ENCODE peak calls at places on chromosomes 16 and 17, in five cellular contexts. Z is HepG2, C is GM12878, B is K562, Y is H1. U is an unnamed sample.

GRCh38 chr17:46264456-46265198 is 30.3 kb upstream of the LRRC37A start:
- DNase-seq in C (no peak), Z (peak), B (peak), Y (no peak), U (peak)

GRCh38 chr17:63588797-63589196 is 11.9 kb upstream of the TACO1 start:
- DNase-seq in C (no peak), Y (no peak), B (no peak), Z (no peak), U (no peak)

GRCh38 chr17:6498798-6499540 is 54.7 kb downstream of the PIMREG start:
- DNase-seq in B (no peak), Z (no peak), Y (no peak), C (no peak), U (no peak)

GRCh38 chr16:55482056-55482455 is 3.1 kb downstream of the MMP2 start:
- DNase-seq in Z (no peak), B (no peak), C (no peak), Y (no peak), U (no peak)

GRCh38 chr16:54446639-54447038 is 160.1 kb upstream of the IRX3 start:
- DNase-seq in C (no peak), B (no peak), Y (no peak), Z (no peak), U (no peak)

GRCh38 chr16:58176608-58177346 is 21.1 kb downstream of the CSNK2A2 start:
- DNase-seq in B (no peak), Y (no peak), C (no peak), Z (no peak), U (no peak)

GRCh38 chr17:5248821-5249479 is 14.3 kb upstream of the SCIMP start:
- DNase-seq in B (no peak), Z (no peak), Y (no peak), C (no peak), U (peak)

GRCh38 chr16:674968-675883 is at the start of gene RHBDL1:
- DNase-seq in C (no peak), Z (peak), B (peak), Y (peak), U (peak)

GRCh38 chr16:87854053-87854906 is 15.0 kb downstream of the SLC7A5 start:
- DNase-seq in B (peak), C (no peak), Z (peak), Y (peak), U (no peak)

GRCh38 chr17:77428901-77429734 is 288.3 kb downstream of the SEC14L1 start:
- DNase-seq in Z (no peak), B (no peak), Y (no peak), C (no peak), U (no peak)

GRCh38 chr17:8426802-8427201 is 8.9 kb upstream of the NDEL1 start:
- DNase-seq in C (no peak), Y (no peak), Z (no peak), B (no peak), U (peak)

GRCh38 chr16:278863-279366 is 1.5 kb upstream of the ARHGDIG start:
- DNase-seq in Y (no peak), Z (peak), B (no peak), C (peak), U (peak)

GRCh38 chr16:2969545-2970521 is 685 bp downstream of the PAQR4 start:
- DNase-seq in B (peak), C (no peak), Z (peak), Y (peak), U (peak)

GRCh38 chr16:711548-712320 is 3.2 kb upstream of the METRN start:
- DNase-seq in Z (no peak), C (no peak), Y (peak), B (peak), U (peak)

GRCh38 chr16:22213801-22214200 is 7.7 kb downstream of the EEF2K start:
- DNase-seq in Y (no peak), B (no peak), C (no peak), Z (no peak), U (no peak)

GRCh38 chr16:1048442-1049112 is 24.0 kb upstream of the SSTR5 start:
- DNase-seq in C (no peak), B (peak), Z (peak), Y (peak), U (peak)

GRCh38 chr16:49492896-49493620 is 119.5 kb downstream of the C16orf78 start:
- DNase-seq in Y (no peak), C (no peak), B (no peak), Z (no peak), U (peak)

GRCh38 chr17:17824119-17824779 is 12.5 kb downstream of the SREBF1 start:
- DNase-seq in Z (no peak), Y (peak), C (no peak), B (no peak), U (no peak)

GRCh38 chr17:81960130-81960958 is 643 bp downstream of the NOTUM start:
- DNase-seq in B (peak), Y (peak), Z (no peak), C (no peak), U (peak)

GRCh38 chr17:81961554-81962498 is 839 bp upstream of the NOTUM start:
- DNase-seq in B (peak), C (no peak), Y (peak), Z (no peak), U (peak)

GRCh38 chr17:81961087-81961514 is at the start of gene NOTUM:
- DNase-seq in Y (peak), Z (peak), B (peak), C (no peak), U (peak)

GRCh38 chr17:81964081-81964849 is 3.3 kb upstream of the NOTUM start:
- DNase-seq in B (no peak), Y (no peak), C (no peak), Z (peak), U (no peak)

DNA sequence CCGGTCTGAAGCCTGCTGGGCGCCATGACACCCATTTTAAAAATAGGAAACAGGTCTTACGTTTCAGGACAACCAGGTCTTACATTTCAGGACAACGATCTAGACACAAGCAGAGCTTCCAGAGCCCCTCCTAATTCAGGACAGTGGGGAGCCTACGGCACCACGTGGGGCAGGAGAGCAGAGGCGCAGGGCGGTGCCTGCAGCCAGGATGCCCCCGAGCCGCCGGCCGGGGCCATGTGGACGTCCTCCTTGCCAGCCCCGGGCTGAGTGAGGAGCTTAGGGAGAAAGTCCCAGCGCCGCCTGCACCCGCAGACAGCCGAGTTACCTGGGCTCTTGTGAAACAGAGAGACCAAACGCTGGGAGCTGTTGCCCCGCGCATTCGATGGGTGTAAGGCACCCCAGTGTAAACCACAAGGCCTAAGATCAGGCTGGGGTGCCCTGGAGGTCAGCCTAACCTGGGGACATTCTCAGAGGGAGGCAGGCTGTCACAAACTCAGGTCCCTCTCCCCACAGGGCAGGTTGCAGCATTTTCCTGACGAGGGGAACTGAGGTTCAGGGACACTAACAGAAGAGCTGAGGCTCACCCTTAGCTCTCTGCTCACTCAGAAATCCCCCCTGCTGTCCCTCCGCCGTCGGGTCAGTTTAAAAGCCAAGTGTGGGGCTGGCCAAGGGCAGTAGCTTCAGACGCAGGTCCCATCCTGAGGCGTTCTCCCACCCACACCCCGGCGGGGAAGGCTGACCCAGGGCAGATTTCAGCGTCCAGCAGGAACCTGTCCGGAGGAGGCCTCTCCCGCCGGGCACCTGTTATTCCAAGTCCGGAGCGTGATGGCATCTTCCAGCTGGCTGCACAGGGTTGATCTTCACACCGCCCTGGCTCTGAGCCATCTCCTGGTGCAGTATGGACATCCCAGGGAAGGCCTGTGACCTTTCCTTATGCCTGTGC is 1.8 kb upstream of the NOTUM start:
- DNase-seq in Z (peak), C (no peak), B (no peak), Y (no peak), U (peak)
- TF ChIP-seq EZH2 in Z (no peak), C (no peak), B (no peak), Y (peak), U (peak)

GRCh38 chr16:48408688-48409087 is 23.5 kb upstream of the SIAH1 start:
- DNase-seq in C (no peak), Z (no peak), Y (no peak), B (no peak), U (no peak)
- TF ChIP-seq CREB1 in C (no peak), Z (no peak), Y (no peak), B (no peak), U (no peak)

GRCh38 chr17:40323317-40323716 is 14.3 kb downstream of the RARA start:
- DNase-seq in Z (no peak), B (no peak), Y (no peak), C (no peak), U (no peak)
- H3K27ac ChIP-seq in Z (no peak), B (peak), Y (no peak), C (peak), U (no peak)

GRCh38 chr16:8589293-8590160 is 784 bp downstream of the TMEM114 start:
- DNase-seq in Z (no peak), B (no peak), Y (peak), C (no peak), U (peak)
- TF ChIP-seq EZH2 in Z (no peak), B (no peak), Y (peak), C (no peak), U (peak)

GRCh38 chr16:86758932-86759331 is 180.6 kb downstream of the FOXL1 start:
- DNase-seq in Z (no peak), B (no peak), Y (no peak), C (no peak), U (no peak)

GRCh38 chr16:86764551-86764950 is 186.2 kb downstream of the FOXL1 start:
- DNase-seq in Z (no peak), Y (no peak), C (no peak), B (no peak), U (no peak)

GRCh38 chr16:86762035-86762550 is 183.7 kb downstream of the FOXL1 start:
- DNase-seq in Y (no peak), B (no peak), Z (no peak), C (no peak), U (no peak)

GRCh38 chr16:86763819-86764218 is 185.5 kb downstream of the FOXL1 start:
- DNase-seq in Y (no peak), B (no peak), Z (no peak), C (no peak), U (no peak)

DNA sequence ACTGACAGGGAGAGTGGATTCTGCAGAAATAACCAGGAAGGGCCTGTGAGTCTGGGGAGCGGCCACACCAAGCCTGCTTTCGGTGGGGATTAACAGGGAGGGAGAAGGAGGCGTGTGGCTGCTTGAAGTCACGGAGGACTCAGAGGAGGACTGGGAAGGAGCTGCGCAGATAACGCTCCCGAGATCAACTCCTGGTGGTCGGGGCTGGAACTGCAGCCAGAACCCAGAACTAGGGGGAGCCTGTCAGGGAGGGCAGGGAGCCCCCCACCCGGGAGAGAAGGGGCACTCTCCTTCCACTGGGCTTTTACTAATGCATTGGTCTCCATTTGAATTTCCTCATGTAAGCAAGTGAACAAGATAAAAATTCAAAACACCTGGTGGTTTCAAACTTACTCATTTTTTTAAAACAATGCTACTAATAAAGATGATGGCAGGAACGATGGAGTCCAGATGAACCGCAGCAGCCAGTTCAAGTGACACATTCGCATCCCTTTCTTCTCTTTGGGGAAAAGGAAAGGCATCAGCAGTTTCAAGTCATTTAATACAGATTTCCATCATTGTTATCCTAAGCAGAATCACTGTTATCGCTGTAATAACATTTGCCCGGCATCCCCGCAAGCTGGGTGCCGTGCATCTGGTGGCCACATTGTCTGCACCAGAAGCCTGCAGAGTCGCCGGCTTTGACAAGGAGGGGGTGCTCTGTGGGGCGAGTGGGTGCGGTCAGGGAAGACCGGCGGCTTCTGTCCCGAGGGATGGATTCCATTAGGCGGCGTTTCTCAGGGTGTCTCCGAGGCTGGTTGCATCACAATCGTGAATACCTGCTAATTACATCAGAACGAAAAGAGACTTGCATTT is 183.0 kb downstream of the FOXL1 start:
- DNase-seq in B (peak), C (no peak), Y (peak), Z (peak), U (peak)
- TF ChIP-seq CREB1 in B (no peak), C (no peak), Y (no peak), Z (no peak), U (peak)

DNA sequence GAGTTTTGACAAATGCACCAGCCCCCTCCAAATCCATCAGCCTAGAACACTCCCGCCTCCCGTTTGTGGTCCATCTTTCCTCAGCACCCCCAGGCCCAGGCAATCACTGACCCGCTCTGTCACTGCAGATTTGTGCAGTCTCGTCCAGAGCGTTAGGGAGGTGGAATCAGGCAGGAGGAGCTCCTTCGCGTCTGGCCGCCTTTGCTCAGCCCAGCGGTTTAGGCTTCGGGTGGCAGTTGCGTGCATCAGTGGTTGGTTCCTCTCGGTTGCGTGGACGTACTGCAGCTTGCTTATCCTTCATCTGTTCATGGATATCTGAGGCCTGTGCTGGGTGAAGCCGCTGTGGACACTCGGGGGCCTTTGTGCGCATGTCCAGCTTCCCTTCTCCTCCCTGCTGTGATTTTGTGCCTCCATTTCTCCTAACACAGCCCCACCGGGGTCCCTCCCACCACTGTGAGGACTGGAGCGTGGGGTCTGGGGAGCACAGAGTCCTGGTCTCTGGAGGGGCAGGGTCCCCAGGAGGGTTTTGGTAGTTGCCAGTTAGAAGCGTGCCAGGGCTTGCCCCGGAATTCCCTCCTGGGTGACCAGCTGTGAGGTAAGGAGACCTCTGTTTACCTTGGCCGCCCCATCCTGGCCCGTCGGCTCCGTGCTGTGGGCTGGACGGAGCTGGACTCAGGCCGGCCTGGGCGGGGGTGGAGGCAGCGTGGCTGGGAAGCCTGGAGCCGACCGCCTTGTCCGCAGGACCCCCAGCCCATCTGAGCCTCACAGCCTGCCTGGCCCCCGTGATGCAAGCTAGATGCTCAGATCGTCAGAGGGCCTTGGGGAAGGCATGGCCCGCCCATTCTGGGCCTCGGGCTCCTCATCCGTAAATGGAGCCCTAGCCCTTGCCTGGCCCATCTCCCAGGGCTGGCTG is 4.9 kb upstream of the P2RX1 start:
- DNase-seq in B (no peak), C (no peak), Z (no peak), Y (no peak), U (no peak)
- H3K27ac ChIP-seq in B (no peak), C (no peak), Z (no peak), Y (no peak), U (no peak)

DNA sequence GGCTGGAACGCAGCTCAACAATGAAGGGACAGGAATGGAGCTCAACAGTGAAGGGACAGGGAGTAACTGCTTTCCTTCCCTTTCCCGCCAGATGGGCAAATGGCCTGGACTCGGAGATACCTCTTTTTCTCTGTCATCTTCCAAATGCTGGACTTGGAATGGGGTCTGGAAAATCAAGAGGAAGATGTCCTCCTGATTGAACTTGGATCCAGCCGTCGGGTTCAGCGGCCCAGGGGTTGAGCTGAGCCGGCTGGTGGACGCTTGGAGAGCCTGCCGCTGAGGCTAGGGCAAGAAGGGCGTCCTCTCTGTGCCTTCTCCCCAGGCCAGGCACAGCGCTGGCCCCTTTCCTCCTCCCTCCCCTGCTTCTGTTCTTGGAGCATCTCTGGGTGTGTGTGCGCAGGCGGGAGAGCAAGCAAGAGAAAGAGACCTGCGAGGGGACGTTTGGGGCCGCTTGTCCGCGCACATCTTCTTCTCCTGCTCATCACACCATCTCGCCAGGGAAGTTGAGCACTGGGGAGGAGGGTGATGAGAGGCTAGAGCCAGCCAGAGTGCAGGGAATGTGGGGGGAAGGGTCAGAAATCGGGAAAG is 6.6 kb downstream of the NEUROD2 start:
- DNase-seq in Y (peak), C (no peak), B (no peak), Z (no peak), U (peak)
- TF ChIP-seq EZH2 in Y (peak), C (no peak), B (no peak), Z (peak), U (peak)

DNA sequence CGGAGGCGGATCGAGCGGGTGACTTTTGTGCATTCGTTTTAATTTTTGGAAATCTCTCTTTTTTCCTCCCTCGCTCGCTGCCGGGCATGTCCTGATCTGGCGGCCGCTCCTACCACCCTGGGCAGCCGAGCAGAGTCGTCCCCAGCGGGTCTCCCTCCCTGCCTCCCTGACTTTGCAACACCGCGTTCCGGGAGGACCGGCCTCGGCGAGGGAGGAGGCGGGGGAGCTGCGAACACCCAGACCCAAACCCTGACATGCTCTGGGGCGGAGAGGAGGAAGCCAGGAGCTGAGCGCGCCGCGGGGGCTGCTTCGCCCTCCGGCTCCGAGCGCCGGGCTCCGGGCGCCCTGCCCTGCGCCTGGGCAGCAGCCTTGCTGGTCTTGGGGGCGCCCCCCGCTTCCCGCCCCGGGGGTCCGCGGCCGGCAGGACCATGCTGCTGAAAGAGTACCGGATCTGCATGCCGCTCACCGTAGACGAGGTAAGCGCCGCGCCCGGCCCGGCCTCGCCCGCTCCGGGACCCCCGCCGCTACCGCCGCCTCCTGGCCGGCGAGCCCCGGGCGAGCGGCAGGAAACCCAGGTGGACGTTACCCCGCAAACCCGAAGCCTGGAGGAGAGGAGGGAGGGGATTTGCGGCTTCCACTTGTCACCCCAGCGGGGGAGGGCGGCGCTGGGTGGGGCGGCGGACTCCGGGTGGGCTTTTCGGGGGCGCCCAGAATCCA is 804 bp downstream of the PITPNC1 start:
- DNase-seq in Z (no peak), C (no peak), Y (no peak), B (peak), U (peak)
- TF ChIP-seq CREB1 in Z (no peak), C (no peak), Y (no peak), B (no peak), U (no peak)

GRCh38 chr17:82751171-82751570 is 694 bp upstream of the TBCD start:
- DNase-seq in B (no peak), Y (peak), C (no peak), Z (no peak), U (peak)
- H3K27ac ChIP-seq in B (peak), Y (no peak), C (no peak), Z (no peak), U (no peak)

GRCh38 chr16:86505899-86506864 is 4.1 kb upstream of the FOXF1 start:
- DNase-seq in B (no peak), Z (no peak), C (no peak), Y (no peak), U (no peak)
- TF ChIP-seq EZH2 in B (no peak), Z (peak), C (no peak), Y (peak), U (peak)